ENCODE peak calls at places on chromosomes 4 and X, in five cellular contexts. C, H, O, X and P are unnamed samples. For H3K4me1, the result is how much of the 10 kb centered on the place peaks cover.

GRCh38 chr4:82951196-82951595 is 50.7 kb downstream of the THAP9 start:
- DNase-seq in C (no peak), H (no peak), O (no peak), X (no peak), P (no peak)

GRCh38 chr4:73341454-73341853 is 62.6 kb upstream of the ALB start:
- DNase-seq in O (no peak), H (peak), X (peak), C (no peak), P (no peak)

GRCh38 chrX:119512145-119512800 is 44.0 kb downstream of the SLC25A5 start:
- DNase-seq in C (peak), H (peak), O (no peak), X (peak), P (peak)

GRCh38 chrX:108299101-108299591 is 139.1 kb downstream of the COL4A6 start:
- DNase-seq in H (no peak), X (no peak), O (no peak), C (no peak), P (peak)

GRCh38 chrX:136030357-136031225 is 45.4 kb downstream of the SLC9A6 start:
- DNase-seq in O (no peak), C (peak), X (no peak), H (no peak), P (peak)

GRCh38 chr4:95929448-95930064 is 89.7 kb downstream of the PDHA2 start:
- DNase-seq in C (no peak), O (no peak), H (no peak), X (peak), P (no peak)

GRCh38 chr4:107866726-107867125 is 42.0 kb downstream of the SGMS2 start:
- DNase-seq in C (no peak), X (no peak), H (no peak), O (no peak), P (no peak)

GRCh38 chr4:83259586-83259985 is 25.0 kb downstream of the COQ2 start:
- DNase-seq in C (no peak), X (no peak), H (no peak), O (no peak), P (no peak)

GRCh38 chr4:8176547-8177399 is 18.2 kb upstream of the ABLIM2 start:
- DNase-seq in O (peak), C (no peak), X (peak), H (peak), P (peak)

GRCh38 chr4:102388636-102389035 is 43.4 kb upstream of the SLC39A8 start:
- DNase-seq in C (no peak), X (no peak), H (no peak), O (no peak), P (no peak)

DNA sequence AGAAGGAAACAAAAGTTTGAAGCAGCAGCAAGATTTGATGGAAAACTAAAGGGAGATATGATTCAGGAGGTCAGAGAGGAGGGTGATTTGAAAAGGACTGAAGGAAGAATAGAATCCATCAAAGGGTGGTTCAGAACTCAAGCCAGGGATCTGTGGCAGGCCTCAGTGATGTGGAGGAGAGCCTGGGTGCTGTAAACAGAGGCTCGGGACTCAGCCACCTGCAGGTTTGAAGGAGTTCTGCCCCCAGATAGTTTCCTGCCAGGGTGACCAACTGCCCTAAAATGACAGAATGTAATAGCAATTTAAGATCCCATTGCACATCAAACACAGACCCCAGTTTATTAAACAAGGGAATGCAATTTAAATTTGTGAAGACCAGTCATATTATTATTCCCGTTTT is 204.0 kb upstream of the FAT1 start:
- DNase-seq in O (no peak), H (no peak), X (peak), C (no peak), P (no peak)
- TF ChIP-seq CTCF in O (no peak), H (no peak), X (no peak), C (no peak), P (no peak)

GRCh38 chrX:40152173-40152705 is 54.5 kb upstream of the BCOR start:
- DNase-seq in C (no peak), X (no peak), O (peak), H (peak), P (no peak)

GRCh38 chrX:40150503-40150902 is 52.7 kb upstream of the BCOR start:
- DNase-seq in H (no peak), C (no peak), O (no peak), X (no peak), P (no peak)

GRCh38 chrX:40149286-40150175 is 51.8 kb upstream of the BCOR start:
- DNase-seq in C (no peak), O (no peak), X (no peak), H (no peak), P (no peak)

GRCh38 chrX:40152706-40153334 is 55.1 kb upstream of the BCOR start:
- DNase-seq in X (no peak), H (peak), O (no peak), C (no peak), P (peak)

DNA sequence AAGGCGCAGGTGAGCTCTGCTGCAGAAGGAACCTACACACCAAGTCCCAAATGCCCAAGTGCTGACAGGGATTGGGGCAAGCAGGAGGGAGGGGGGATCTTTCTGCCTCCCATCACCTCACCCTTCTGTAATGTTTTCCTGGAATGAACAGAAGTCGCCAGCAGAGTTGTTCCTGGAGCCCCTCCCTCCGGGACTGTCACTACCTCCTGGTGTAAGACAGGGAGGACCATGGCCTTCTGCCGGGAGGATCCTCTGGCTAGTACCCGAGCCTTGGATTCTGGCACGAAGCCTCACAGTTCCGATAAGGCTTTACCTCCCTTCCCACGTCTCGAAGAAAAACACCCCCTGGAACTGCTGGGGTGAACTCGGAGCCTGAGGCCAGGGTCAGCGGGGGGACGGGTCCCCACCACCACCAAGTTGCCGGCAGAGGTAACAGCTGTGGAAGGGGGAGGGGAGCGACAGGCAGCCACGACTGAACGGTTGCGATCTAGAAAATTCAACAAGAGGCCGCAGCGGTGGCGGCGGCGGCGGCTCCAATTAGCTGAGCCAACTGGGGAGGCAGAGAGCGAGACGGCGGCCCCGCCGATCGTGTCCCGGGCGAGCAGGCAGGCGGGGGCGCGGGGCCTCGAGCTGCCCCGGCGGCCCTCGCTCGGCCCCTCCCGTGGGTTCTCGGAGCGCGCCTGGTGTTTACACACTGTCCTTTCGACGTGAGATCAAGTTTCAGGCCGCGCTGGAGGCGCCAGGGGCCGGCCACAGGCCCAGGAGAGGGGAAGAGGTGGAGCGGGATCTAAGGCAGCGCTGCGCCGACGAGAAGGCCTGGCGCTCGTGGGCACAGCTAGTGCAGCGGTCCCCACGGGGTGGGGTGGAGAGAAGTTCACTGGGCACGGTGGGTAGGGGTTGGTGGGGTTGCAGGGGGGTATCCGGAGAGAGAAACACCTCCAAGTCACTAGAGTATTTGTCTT is 53.7 kb upstream of the BCOR start:
- DNase-seq in H (peak), O (no peak), C (no peak), X (no peak), P (peak)
- H3K4me1 ChIP-seq in H (under half), O (under half), C (under half), X (under half), P (under half)

GRCh38 chrX:48474127-48474526 is 1.9 kb upstream of the FTSJ1 start:
- DNase-seq in O (no peak), X (no peak), H (no peak), C (no peak), P (no peak)
- TF ChIP-seq CTCF in O (no peak), X (peak), H (no peak), C (no peak), P (no peak)

GRCh38 chrX:13418126-13419091 is 98.6 kb upstream of the ATXN3L start:
- DNase-seq in C (no peak), H (no peak), X (no peak), O (no peak), P (no peak)

GRCh38 chrX:13419276-13419675 is 99.4 kb upstream of the ATXN3L start:
- DNase-seq in C (no peak), O (no peak), H (no peak), X (no peak), P (no peak)

GRCh38 chrX:13419918-13420317 is 100.1 kb upstream of the ATXN3L start:
- DNase-seq in C (no peak), X (no peak), O (no peak), H (no peak), P (no peak)

GRCh38 chrX:13415551-13415950 is 95.7 kb upstream of the ATXN3L start:
- DNase-seq in O (no peak), C (no peak), X (no peak), H (no peak), P (no peak)

GRCh38 chrX:13420545-13421183 is 100.8 kb upstream of the ATXN3L start:
- DNase-seq in O (no peak), C (no peak), H (no peak), X (no peak), P (no peak)
- H3K4me1 ChIP-seq in O (under half), C (under half), H (under half), X (under half), P (under half)

GRCh38 chrX:31114858-31115257 is 43.0 kb upstream of the FTHL17 start:
- DNase-seq in C (no peak), O (no peak), H (no peak), X (no peak), P (no peak)

GRCh38 chrX:31112226-31112999 is 40.6 kb upstream of the FTHL17 start:
- DNase-seq in C (no peak), H (no peak), O (no peak), X (no peak), P (no peak)

DNA sequence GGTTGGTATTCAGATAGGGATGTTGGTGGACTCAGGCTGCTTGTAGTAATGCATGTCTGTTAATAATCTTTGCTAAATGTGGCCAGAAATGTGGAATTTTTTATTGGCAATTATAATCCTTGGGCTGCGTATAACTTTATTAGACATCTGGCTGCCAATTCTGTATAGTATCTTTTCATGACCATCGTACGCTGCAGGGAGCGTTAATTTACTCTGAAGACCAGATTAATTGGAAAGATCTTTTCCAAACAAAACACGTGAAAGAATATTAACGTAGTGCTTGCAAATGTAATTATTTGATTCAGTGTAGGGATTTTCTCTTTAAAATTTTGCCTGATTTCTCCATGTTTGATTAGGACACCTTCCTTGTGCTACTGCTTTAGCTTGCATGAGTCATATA is 38.8 kb upstream of the FTHL17 start:
- DNase-seq in X (no peak), H (no peak), C (no peak), O (no peak), P (no peak)
- TF ChIP-seq CTCF in X (no peak), H (no peak), C (no peak), O (no peak), P (no peak)

DNA sequence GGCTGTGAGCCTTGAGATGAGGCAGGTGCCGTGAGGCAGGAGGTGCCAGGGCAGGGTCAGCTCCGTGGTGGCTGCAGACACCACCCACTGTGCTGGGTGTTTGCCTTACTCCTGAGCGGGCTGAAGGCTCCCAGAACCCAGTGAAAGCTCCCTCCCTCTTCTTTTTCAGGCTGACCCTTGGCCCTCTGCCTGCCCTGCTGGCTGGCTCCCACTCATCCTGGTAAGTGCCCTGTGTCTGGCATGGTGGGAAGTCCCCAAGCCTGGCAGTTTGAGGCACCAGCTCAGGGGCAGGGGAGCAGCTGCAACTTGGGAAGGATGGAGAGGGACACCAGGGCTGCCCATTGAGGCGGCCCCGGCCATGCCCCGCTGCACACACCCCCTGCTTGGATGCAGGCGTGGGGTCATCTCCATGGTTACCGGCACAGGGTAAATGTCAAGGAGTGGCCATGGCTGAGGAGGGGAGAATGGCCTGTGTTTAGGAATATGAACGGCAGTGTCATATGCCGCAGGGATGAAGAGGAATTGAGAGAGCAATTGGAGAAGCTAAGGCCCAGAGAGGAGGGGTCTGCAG is 16.8 kb downstream of the SH3BP2 start:
- DNase-seq in X (no peak), O (no peak), C (no peak), H (no peak), P (peak)
- H3K4me1 ChIP-seq in X (under half), O (under half), C (under half), H (half or more), P (under half)

DNA sequence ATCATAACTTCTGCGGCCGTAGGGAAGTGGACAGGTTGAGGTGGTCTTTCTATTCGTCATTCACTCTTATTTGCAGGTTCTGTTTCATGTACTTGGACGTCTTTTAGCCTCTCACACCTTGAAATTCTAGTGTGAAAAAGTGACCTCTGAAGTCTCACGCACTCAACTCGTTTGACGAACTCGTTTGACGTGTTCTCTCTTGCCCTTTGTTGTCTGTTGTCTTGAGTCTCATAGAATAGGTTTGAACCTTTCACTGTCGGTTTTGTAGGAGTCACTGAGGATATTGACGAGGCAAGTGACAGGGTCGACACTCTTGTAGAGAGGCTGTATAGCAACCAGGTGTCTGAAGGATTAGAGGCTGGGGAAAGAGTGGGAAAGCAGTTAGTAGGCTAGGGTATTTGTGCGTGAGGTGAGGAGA is 1.1 kb upstream of the PGRMC2 start:
- DNase-seq in X (no peak), H (peak), C (no peak), O (no peak), P (peak)
- TF ChIP-seq CTCF in X (no peak), H (no peak), C (no peak), O (no peak), P (no peak)

DNA sequence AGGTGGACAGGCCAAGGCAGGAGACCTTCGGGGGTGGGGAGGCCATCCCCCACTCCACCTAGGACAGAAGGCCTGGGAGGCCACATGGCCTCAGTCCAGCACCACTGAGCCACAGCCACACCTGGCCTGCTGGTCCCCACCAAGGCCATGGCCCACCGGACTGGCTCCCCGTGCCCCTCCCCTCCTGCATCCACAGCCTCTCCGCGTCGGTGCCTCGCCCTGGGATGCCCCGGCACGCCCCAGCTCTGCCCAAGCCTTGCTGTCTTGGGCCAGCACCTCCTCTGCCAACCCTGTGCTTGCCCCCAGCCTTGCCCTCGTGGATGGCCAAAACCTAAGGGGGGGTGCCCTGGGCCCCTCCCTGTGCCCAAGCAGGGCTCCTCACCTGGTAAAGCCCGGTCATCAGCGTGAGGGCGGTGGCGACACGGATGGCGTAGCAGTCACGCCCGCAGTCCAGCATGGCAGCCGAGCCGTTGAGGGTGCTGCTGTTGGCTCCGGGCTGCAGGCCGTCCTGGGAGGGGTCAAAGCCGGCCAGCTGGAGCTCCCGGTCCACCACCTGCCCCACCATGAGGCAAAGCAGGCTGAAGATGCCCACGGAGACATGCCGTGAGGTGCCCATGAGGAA is 2.3 kb downstream of the SLC26A1 start:
- DNase-seq in C (no peak), H (no peak), O (no peak), X (no peak), P (no peak)
- H3K4me1 ChIP-seq in C (under half), H (under half), O (under half), X (under half), P (under half)

GRCh38 chr4:2698504-2698903 is 57.6 kb downstream of the TNIP2 start:
- DNase-seq in H (no peak), O (no peak), X (no peak), C (no peak), P (no peak)

GRCh38 chr4:2696423-2696822 is 59.7 kb downstream of the TNIP2 start:
- DNase-seq in H (no peak), O (no peak), C (no peak), X (no peak), P (no peak)

GRCh38 chr4:2697995-2698414 is 58.1 kb downstream of the TNIP2 start:
- DNase-seq in O (no peak), H (peak), X (no peak), C (no peak), P (no peak)

GRCh38 chr4:2694691-2695090 is 61.4 kb downstream of the TNIP2 start:
- DNase-seq in X (no peak), C (no peak), O (no peak), H (no peak), P (no peak)

GRCh38 chr4:2695661-2696060 is 60.5 kb downstream of the TNIP2 start:
- DNase-seq in X (no peak), O (no peak), H (no peak), C (no peak), P (no peak)
- TF ChIP-seq CTCF in X (no peak), O (no peak), H (no peak), C (no peak), P (no peak)